ENCODE peak calls at places on chromosomes 1 and 21, in eight cellular contexts. One of them, this sample, is unnamed.

GRCh38 chr1:73744985-73745384 is 453.0 kb downstream of the LRRIQ3 start:
- DNase-seq in kidney: no peak
- DNase-seq in neural progenitor cell: no peak
- DNase-seq in DND-41: no peak
- DNase-seq in astrocyte: no peak
- DNase-seq in HepG2: no peak
- DNase-seq in mesendoderm: no peak
- DNase-seq in H9: no peak
- DNase-seq in this sample: no peak

GRCh38 chr1:201877877-201878339 is 10.8 kb upstream of the SHISA4 start:
- DNase-seq in kidney: no peak
- DNase-seq in neural progenitor cell: peak
- DNase-seq in DND-41: peak
- DNase-seq in astrocyte: peak
- DNase-seq in HepG2: peak
- DNase-seq in mesendoderm: peak
- DNase-seq in H9: no peak
- DNase-seq in this sample: peak

GRCh38 chr1:1548591-1548990 is 8.2 kb upstream of the TMEM240 start:
- DNase-seq in kidney: no peak
- DNase-seq in neural progenitor cell: no peak
- DNase-seq in DND-41: no peak
- DNase-seq in astrocyte: no peak
- DNase-seq in HepG2: no peak
- DNase-seq in mesendoderm: peak
- DNase-seq in H9: no peak
- DNase-seq in this sample: no peak

GRCh38 chr1:56374026-56374974 is 205.1 kb downstream of the PLPP3 start:
- DNase-seq in kidney: no peak
- DNase-seq in neural progenitor cell: no peak
- DNase-seq in DND-41: no peak
- DNase-seq in astrocyte: peak
- DNase-seq in HepG2: no peak
- DNase-seq in mesendoderm: no peak
- DNase-seq in H9: no peak
- DNase-seq in this sample: no peak

GRCh38 chr1:87243573-87243972 is 85.1 kb upstream of the LMO4 start:
- DNase-seq in kidney: no peak
- DNase-seq in neural progenitor cell: no peak
- DNase-seq in DND-41: no peak
- DNase-seq in astrocyte: peak
- DNase-seq in HepG2: no peak
- DNase-seq in mesendoderm: no peak
- DNase-seq in H9: no peak
- DNase-seq in this sample: no peak

GRCh38 chr21:36661511-36662309 is 37.2 kb upstream of the SIM2 start:
- DNase-seq in kidney: no peak
- DNase-seq in neural progenitor cell: peak
- DNase-seq in DND-41: no peak
- DNase-seq in astrocyte: no peak
- DNase-seq in HepG2: peak
- DNase-seq in mesendoderm: peak
- DNase-seq in H9: peak
- DNase-seq in this sample: no peak

GRCh38 chr21:45721656-45722055 is 78.1 kb downstream of the PCBP3 start:
- DNase-seq in kidney: no peak
- DNase-seq in neural progenitor cell: no peak
- DNase-seq in DND-41: no peak
- DNase-seq in astrocyte: peak
- DNase-seq in HepG2: no peak
- DNase-seq in mesendoderm: no peak
- DNase-seq in H9: no peak
- DNase-seq in this sample: no peak

GRCh38 chr1:244096066-244096610 is 45.1 kb downstream of the ZBTB18 start:
- DNase-seq in kidney: no peak
- DNase-seq in neural progenitor cell: no peak
- DNase-seq in DND-41: no peak
- DNase-seq in astrocyte: no peak
- DNase-seq in HepG2: no peak
- DNase-seq in mesendoderm: peak
- DNase-seq in H9: no peak
- DNase-seq in this sample: no peak

GRCh38 chr1:150233359-150234308 is 2.3 kb downstream of the ANP32E start:
- DNase-seq in kidney: no peak
- DNase-seq in neural progenitor cell: peak
- DNase-seq in DND-41: no peak
- DNase-seq in astrocyte: no peak
- DNase-seq in HepG2: no peak
- DNase-seq in mesendoderm: peak
- DNase-seq in H9: no peak
- DNase-seq in this sample: peak

GRCh38 chr1:224127925-224128819 is 14.3 kb downstream of the FBXO28 start:
- DNase-seq in kidney: no peak
- DNase-seq in neural progenitor cell: no peak
- DNase-seq in DND-41: no peak
- DNase-seq in astrocyte: peak
- DNase-seq in HepG2: no peak
- DNase-seq in mesendoderm: no peak
- DNase-seq in H9: no peak
- DNase-seq in this sample: no peak

GRCh38 chr21:46459356-46460112 is 843 bp downstream of the DIP2A start:
- DNase-seq in kidney: peak
- DNase-seq in neural progenitor cell: peak
- DNase-seq in DND-41: no peak
- DNase-seq in astrocyte: peak
- DNase-seq in HepG2: no peak
- DNase-seq in mesendoderm: peak
- DNase-seq in H9: peak
- DNase-seq in this sample: no peak

GRCh38 chr1:165661691-165662090 is 30.7 kb downstream of the MGST3 start:
- DNase-seq in kidney: no peak
- DNase-seq in neural progenitor cell: no peak
- DNase-seq in DND-41: no peak
- DNase-seq in astrocyte: no peak
- DNase-seq in HepG2: no peak
- DNase-seq in mesendoderm: no peak
- DNase-seq in H9: no peak
- DNase-seq in this sample: no peak

GRCh38 chr1:217614319-217614718 is 16.6 kb downstream of the GPATCH2 start:
- DNase-seq in kidney: no peak
- DNase-seq in neural progenitor cell: no peak
- DNase-seq in DND-41: no peak
- DNase-seq in astrocyte: no peak
- DNase-seq in HepG2: no peak
- DNase-seq in mesendoderm: no peak
- DNase-seq in H9: no peak
- DNase-seq in this sample: no peak

GRCh38 chr21:46324390-46325072 is 575 bp downstream of the PCNT start:
- DNase-seq in kidney: peak
- DNase-seq in neural progenitor cell: peak
- DNase-seq in DND-41: peak
- DNase-seq in astrocyte: peak
- DNase-seq in HepG2: peak
- DNase-seq in mesendoderm: peak
- DNase-seq in H9: peak
- DNase-seq in this sample: peak

GRCh38 chr1:75470448-75470847 is 140.5 kb downstream of the SLC44A5 start:
- DNase-seq in kidney: no peak
- DNase-seq in neural progenitor cell: no peak
- DNase-seq in DND-41: no peak
- DNase-seq in astrocyte: no peak
- DNase-seq in HepG2: no peak
- DNase-seq in mesendoderm: peak
- DNase-seq in H9: no peak
- DNase-seq in this sample: no peak

GRCh38 chr1:112754116-112754628 is 39.0 kb upstream of the PPM1J start:
- DNase-seq in kidney: no peak
- DNase-seq in neural progenitor cell: no peak
- DNase-seq in DND-41: no peak
- DNase-seq in astrocyte: no peak
- DNase-seq in HepG2: no peak
- DNase-seq in mesendoderm: no peak
- DNase-seq in H9: no peak
- DNase-seq in this sample: no peak

GRCh38 chr1:205440121-205440475 is 15.7 kb downstream of the BLACAT1 start:
- DNase-seq in kidney: no peak
- DNase-seq in neural progenitor cell: no peak
- DNase-seq in DND-41: no peak
- DNase-seq in astrocyte: no peak
- DNase-seq in HepG2: no peak
- DNase-seq in mesendoderm: no peak
- DNase-seq in H9: no peak
- DNase-seq in this sample: no peak
- H3K9ac ChIP-seq in kidney: no peak
- H3K9ac ChIP-seq in neural progenitor cell: no peak
- H3K9ac ChIP-seq in DND-41: no peak
- H3K9ac ChIP-seq in astrocyte: no peak
- H3K9ac ChIP-seq in HepG2: no peak
- H3K9ac ChIP-seq in mesendoderm: peak
- H3K9ac ChIP-seq in H9: no peak
- H3K9ac ChIP-seq in this sample: peak

GRCh38 chr1:167274061-167274460 is 53.4 kb downstream of the POU2F1 start:
- DNase-seq in kidney: no peak
- DNase-seq in neural progenitor cell: no peak
- DNase-seq in DND-41: no peak
- DNase-seq in astrocyte: no peak
- DNase-seq in HepG2: no peak
- DNase-seq in mesendoderm: no peak
- DNase-seq in H9: no peak
- DNase-seq in this sample: no peak
- H3K27ac ChIP-seq in kidney: no peak
- H3K27ac ChIP-seq in neural progenitor cell: no peak
- H3K27ac ChIP-seq in DND-41: no peak
- H3K27ac ChIP-seq in astrocyte: no peak
- H3K27ac ChIP-seq in HepG2: no peak
- H3K27ac ChIP-seq in mesendoderm: no peak
- H3K27ac ChIP-seq in H9: no peak
- H3K27ac ChIP-seq in this sample: peak

GRCh38 chr21:33987461-33987860 is 71.9 kb upstream of the ATP5PO start:
- DNase-seq in kidney: no peak
- DNase-seq in neural progenitor cell: no peak
- DNase-seq in DND-41: no peak
- DNase-seq in astrocyte: no peak
- DNase-seq in HepG2: no peak
- DNase-seq in mesendoderm: no peak
- DNase-seq in H9: no peak
- DNase-seq in this sample: no peak

GRCh38 chr21:33984021-33984481 is 68.4 kb upstream of the ATP5PO start:
- DNase-seq in kidney: peak
- DNase-seq in neural progenitor cell: no peak
- DNase-seq in DND-41: no peak
- DNase-seq in astrocyte: no peak
- DNase-seq in HepG2: no peak
- DNase-seq in mesendoderm: no peak
- DNase-seq in H9: no peak
- DNase-seq in this sample: no peak

GRCh38 chr21:33981341-33982101 is 65.9 kb upstream of the ATP5PO start:
- DNase-seq in kidney: no peak
- DNase-seq in neural progenitor cell: no peak
- DNase-seq in DND-41: no peak
- DNase-seq in astrocyte: no peak
- DNase-seq in HepG2: no peak
- DNase-seq in mesendoderm: no peak
- DNase-seq in H9: no peak
- DNase-seq in this sample: no peak

GRCh38 chr21:33988237-33988835 is 72.7 kb upstream of the ATP5PO start:
- DNase-seq in kidney: no peak
- DNase-seq in neural progenitor cell: no peak
- DNase-seq in DND-41: no peak
- DNase-seq in astrocyte: no peak
- DNase-seq in HepG2: no peak
- DNase-seq in mesendoderm: no peak
- DNase-seq in H9: no peak
- DNase-seq in this sample: peak

GRCh38 chr21:33985117-33986050 is 69.8 kb upstream of the ATP5PO start:
- DNase-seq in kidney: no peak
- DNase-seq in neural progenitor cell: no peak
- DNase-seq in DND-41: no peak
- DNase-seq in astrocyte: no peak
- DNase-seq in HepG2: no peak
- DNase-seq in mesendoderm: no peak
- DNase-seq in H9: no peak
- DNase-seq in this sample: no peak
- H3K9ac ChIP-seq in kidney: peak
- H3K9ac ChIP-seq in neural progenitor cell: no peak
- H3K9ac ChIP-seq in DND-41: no peak
- H3K9ac ChIP-seq in astrocyte: no peak
- H3K9ac ChIP-seq in HepG2: no peak
- H3K9ac ChIP-seq in mesendoderm: no peak
- H3K9ac ChIP-seq in H9: no peak
- H3K9ac ChIP-seq in this sample: no peak

GRCh38 chr1:180168786-180169640 is 14.3 kb downstream of the QSOX1 start:
- DNase-seq in kidney: no peak
- DNase-seq in neural progenitor cell: peak
- DNase-seq in DND-41: peak
- DNase-seq in astrocyte: no peak
- DNase-seq in HepG2: peak
- DNase-seq in mesendoderm: peak
- DNase-seq in H9: peak
- DNase-seq in this sample: peak

GRCh38 chr1:180166436-180166800 is 11.7 kb downstream of the QSOX1 start:
- DNase-seq in kidney: no peak
- DNase-seq in neural progenitor cell: peak
- DNase-seq in DND-41: no peak
- DNase-seq in astrocyte: no peak
- DNase-seq in HepG2: no peak
- DNase-seq in mesendoderm: no peak
- DNase-seq in H9: no peak
- DNase-seq in this sample: no peak

GRCh38 chr1:180165509-180166435 is 11.1 kb downstream of the QSOX1 start:
- DNase-seq in kidney: no peak
- DNase-seq in neural progenitor cell: no peak
- DNase-seq in DND-41: no peak
- DNase-seq in astrocyte: no peak
- DNase-seq in HepG2: no peak
- DNase-seq in mesendoderm: no peak
- DNase-seq in H9: no peak
- DNase-seq in this sample: no peak

GRCh38 chr1:180167721-180168467 is 13.2 kb downstream of the QSOX1 start:
- DNase-seq in kidney: peak
- DNase-seq in neural progenitor cell: peak
- DNase-seq in DND-41: no peak
- DNase-seq in astrocyte: no peak
- DNase-seq in HepG2: peak
- DNase-seq in mesendoderm: peak
- DNase-seq in H9: peak
- DNase-seq in this sample: no peak

DNA sequence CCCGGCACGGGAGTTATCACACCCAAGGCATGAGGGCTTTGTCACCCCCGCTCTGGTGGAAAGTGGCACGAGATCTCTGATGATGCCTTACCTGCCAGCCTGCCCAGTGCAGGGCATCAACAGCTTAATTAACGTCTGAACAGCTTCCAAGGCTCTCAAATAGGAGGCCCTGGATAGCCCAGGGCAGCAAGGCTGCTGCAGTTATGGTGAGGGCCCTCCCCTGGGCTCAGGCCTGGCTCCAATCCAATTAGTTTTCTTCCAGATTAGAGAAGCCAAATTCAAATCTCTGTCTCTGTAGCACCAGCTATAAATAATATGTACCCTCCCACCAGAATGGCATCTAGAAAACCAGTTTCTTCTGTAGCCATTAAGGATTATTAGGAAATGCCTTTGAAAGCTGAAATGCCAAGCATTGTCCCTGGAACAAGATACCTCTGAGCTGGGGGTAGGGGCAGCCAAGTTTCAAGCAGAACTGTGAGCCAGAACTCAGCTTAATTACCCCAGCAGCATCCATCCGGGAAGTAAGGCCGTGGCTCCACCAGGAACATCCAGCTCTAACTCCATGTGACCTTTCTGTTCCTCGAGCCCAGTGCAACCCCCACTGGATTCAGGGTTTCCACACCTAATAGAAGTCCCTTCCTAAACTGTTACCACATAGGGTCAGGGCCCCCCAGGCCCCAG is 12.5 kb downstream of the QSOX1 start:
- DNase-seq in kidney: no peak
- DNase-seq in neural progenitor cell: peak
- DNase-seq in DND-41: no peak
- DNase-seq in astrocyte: no peak
- DNase-seq in HepG2: no peak
- DNase-seq in mesendoderm: no peak
- DNase-seq in H9: peak
- DNase-seq in this sample: peak
- H3K27ac ChIP-seq in kidney: no peak
- H3K27ac ChIP-seq in neural progenitor cell: no peak
- H3K27ac ChIP-seq in DND-41: no peak
- H3K27ac ChIP-seq in astrocyte: no peak
- H3K27ac ChIP-seq in HepG2: no peak
- H3K27ac ChIP-seq in mesendoderm: no peak
- H3K27ac ChIP-seq in H9: no peak
- H3K27ac ChIP-seq in this sample: no peak